ENCODE peak calls at places on chromosomes 3 and 15, in five cellular contexts. One of them, this sample, is unnamed.

GRCh38 chr3:49534581-49535495 is 19.4 kb upstream of the BSN start:
- DNase-seq in substantia nigra: peak
- DNase-seq in left lung: no peak
- DNase-seq in HL-60: no peak
- DNase-seq in hypothalamus: peak
- DNase-seq in this sample: peak

GRCh38 chr15:89774492-89774891 is 1.6 kb upstream of the MESP2 start:
- DNase-seq in hypothalamus: no peak
- DNase-seq in left lung: no peak
- DNase-seq in HL-60: no peak
- DNase-seq in substantia nigra: no peak
- DNase-seq in this sample: no peak

GRCh38 chr3:36482880-36483279 is 102.6 kb downstream of the STAC start:
- DNase-seq in substantia nigra: peak
- DNase-seq in hypothalamus: no peak
- DNase-seq in left lung: peak
- DNase-seq in HL-60: no peak
- DNase-seq in this sample: no peak

GRCh38 chr3:194280777-194281176 is 70.4 kb downstream of the CPN2 start:
- DNase-seq in hypothalamus: no peak
- DNase-seq in HL-60: no peak
- DNase-seq in substantia nigra: no peak
- DNase-seq in left lung: no peak
- DNase-seq in this sample: no peak

GRCh38 chr15:40591310-40591845 is 2.7 kb upstream of the KNL1 start:
- DNase-seq in hypothalamus: no peak
- DNase-seq in substantia nigra: no peak
- DNase-seq in HL-60: no peak
- DNase-seq in left lung: no peak
- DNase-seq in this sample: no peak

GRCh38 chr3:154862265-154862664 is 217.9 kb upstream of the MME start:
- DNase-seq in substantia nigra: no peak
- DNase-seq in hypothalamus: no peak
- DNase-seq in left lung: no peak
- DNase-seq in HL-60: no peak
- DNase-seq in this sample: no peak

GRCh38 chr3:65950340-65951326 is 88.1 kb downstream of the MAGI1 start:
- DNase-seq in HL-60: no peak
- DNase-seq in hypothalamus: no peak
- DNase-seq in substantia nigra: no peak
- DNase-seq in left lung: no peak
- DNase-seq in this sample: no peak

GRCh38 chr3:193546129-193546528 is 8.6 kb downstream of the ATP13A4 start:
- DNase-seq in hypothalamus: no peak
- DNase-seq in HL-60: no peak
- DNase-seq in substantia nigra: no peak
- DNase-seq in left lung: no peak
- DNase-seq in this sample: no peak

GRCh38 chr3:52036829-52037228 is 19.5 kb downstream of the DUSP7 start:
- DNase-seq in HL-60: no peak
- DNase-seq in substantia nigra: no peak
- DNase-seq in hypothalamus: no peak
- DNase-seq in left lung: no peak
- DNase-seq in this sample: no peak

GRCh38 chr3:122668930-122669730 is 11.5 kb upstream of the PARP14 start:
- DNase-seq in left lung: no peak
- DNase-seq in substantia nigra: no peak
- DNase-seq in hypothalamus: no peak
- DNase-seq in HL-60: no peak
- DNase-seq in this sample: no peak

GRCh38 chr3:133487204-133487603 is 86.3 kb upstream of the CDV3 start:
- DNase-seq in HL-60: no peak
- DNase-seq in left lung: no peak
- DNase-seq in substantia nigra: no peak
- DNase-seq in hypothalamus: no peak
- DNase-seq in this sample: no peak

GRCh38 chr3:59127071-59127470 is 77.2 kb upstream of the CFAP20DC start:
- DNase-seq in HL-60: no peak
- DNase-seq in left lung: no peak
- DNase-seq in hypothalamus: no peak
- DNase-seq in substantia nigra: no peak
- DNase-seq in this sample: no peak

GRCh38 chr3:149274220-149274619 is 52.6 kb upstream of the CP start:
- DNase-seq in HL-60: no peak
- DNase-seq in hypothalamus: no peak
- DNase-seq in substantia nigra: no peak
- DNase-seq in left lung: no peak
- DNase-seq in this sample: no peak

GRCh38 chr3:66593978-66594377 is 93.2 kb upstream of the LRIG1 start:
- DNase-seq in hypothalamus: no peak
- DNase-seq in left lung: no peak
- DNase-seq in substantia nigra: no peak
- DNase-seq in HL-60: no peak
- DNase-seq in this sample: no peak

GRCh38 chr15:71800835-71801745 is 9.3 kb upstream of the NR2E3 start:
- DNase-seq in left lung: no peak
- DNase-seq in hypothalamus: no peak
- DNase-seq in substantia nigra: no peak
- DNase-seq in HL-60: peak
- DNase-seq in this sample: peak

GRCh38 chr15:25173241-25174028 is 218.6 kb downstream of the SNRPN start:
- DNase-seq in left lung: peak
- DNase-seq in substantia nigra: no peak
- DNase-seq in hypothalamus: no peak
- DNase-seq in HL-60: no peak
- DNase-seq in this sample: no peak

GRCh38 chr15:48266029-48266428 is 59.9 kb downstream of the SLC12A1 start:
- DNase-seq in substantia nigra: no peak
- DNase-seq in left lung: no peak
- DNase-seq in hypothalamus: no peak
- DNase-seq in HL-60: no peak
- DNase-seq in this sample: no peak

GRCh38 chr15:48634934-48635333 is 10.6 kb downstream of the FBN1 start:
- DNase-seq in hypothalamus: no peak
- DNase-seq in HL-60: no peak
- DNase-seq in left lung: no peak
- DNase-seq in substantia nigra: no peak
- DNase-seq in this sample: no peak

GRCh38 chr15:74006774-74007639 is 12.5 kb downstream of the PML start:
- DNase-seq in left lung: no peak
- DNase-seq in hypothalamus: no peak
- DNase-seq in substantia nigra: no peak
- DNase-seq in HL-60: no peak
- DNase-seq in this sample: no peak

GRCh38 chr3:188900421-188900941 is 271.3 kb upstream of the TPRG1 start:
- DNase-seq in substantia nigra: no peak
- DNase-seq in HL-60: no peak
- DNase-seq in left lung: no peak
- DNase-seq in hypothalamus: no peak
- DNase-seq in this sample: no peak

GRCh38 chr3:146972726-146973125 is 367.6 kb upstream of the PLSCR5 start:
- DNase-seq in hypothalamus: no peak
- DNase-seq in HL-60: no peak
- DNase-seq in left lung: no peak
- DNase-seq in substantia nigra: no peak
- DNase-seq in this sample: no peak

GRCh38 chr3:194158942-194159439 is 23.0 kb downstream of the HES1 start:
- DNase-seq in substantia nigra: no peak
- DNase-seq in left lung: no peak
- DNase-seq in hypothalamus: no peak
- DNase-seq in HL-60: no peak
- DNase-seq in this sample: no peak

GRCh38 chr3:13207578-13207922 is 134.3 kb upstream of the IQSEC1 start:
- DNase-seq in HL-60: no peak
- DNase-seq in hypothalamus: no peak
- DNase-seq in substantia nigra: no peak
- DNase-seq in left lung: peak
- DNase-seq in this sample: no peak

GRCh38 chr3:43615133-43615532 is 6.7 kb downstream of the ANO10 start:
- DNase-seq in left lung: no peak
- DNase-seq in substantia nigra: no peak
- DNase-seq in hypothalamus: no peak
- DNase-seq in HL-60: no peak
- DNase-seq in this sample: no peak

GRCh38 chr15:78420220-78420619 is 17.8 kb upstream of the IREB2 start:
- DNase-seq in substantia nigra: no peak
- DNase-seq in hypothalamus: no peak
- DNase-seq in HL-60: peak
- DNase-seq in left lung: no peak
- DNase-seq in this sample: no peak

GRCh38 chr3:160154033-160154432 is 71.2 kb upstream of the C3orf80 start:
- DNase-seq in left lung: no peak
- DNase-seq in HL-60: no peak
- DNase-seq in hypothalamus: no peak
- DNase-seq in substantia nigra: no peak
- DNase-seq in this sample: no peak

GRCh38 chr3:51684971-51685751 is 14.1 kb downstream of the TEX264 start:
- DNase-seq in substantia nigra: no peak
- DNase-seq in left lung: peak
- DNase-seq in hypothalamus: no peak
- DNase-seq in HL-60: no peak
- DNase-seq in this sample: no peak

GRCh38 chr15:89566141-89566540 is 9.1 kb upstream of the TICRR start:
- DNase-seq in left lung: no peak
- DNase-seq in HL-60: no peak
- DNase-seq in hypothalamus: no peak
- DNase-seq in substantia nigra: no peak
- DNase-seq in this sample: no peak

GRCh38 chr3:71997066-71997653 is 212.2 kb upstream of the PROK2 start:
- DNase-seq in HL-60: no peak
- DNase-seq in left lung: no peak
- DNase-seq in hypothalamus: no peak
- DNase-seq in substantia nigra: no peak
- DNase-seq in this sample: no peak

GRCh38 chr3:156605686-156606605 is 51.0 kb upstream of the SSR3 start:
- DNase-seq in hypothalamus: peak
- DNase-seq in substantia nigra: peak
- DNase-seq in HL-60: peak
- DNase-seq in left lung: peak
- DNase-seq in this sample: no peak

GRCh38 chr3:51836606-51837005 is 24.8 kb upstream of the IQCF2 start:
- DNase-seq in HL-60: no peak
- DNase-seq in substantia nigra: no peak
- DNase-seq in hypothalamus: no peak
- DNase-seq in left lung: no peak
- DNase-seq in this sample: no peak

GRCh38 chr3:50356553-50356952 is 2.8 kb downstream of the TMEM115 start:
- DNase-seq in HL-60: peak
- DNase-seq in substantia nigra: no peak
- DNase-seq in hypothalamus: no peak
- DNase-seq in left lung: peak
- DNase-seq in this sample: no peak

GRCh38 chr15:27250223-27250622 is 279.2 kb downstream of the GABRG3 start:
- DNase-seq in HL-60: no peak
- DNase-seq in left lung: no peak
- DNase-seq in substantia nigra: no peak
- DNase-seq in hypothalamus: no peak
- DNase-seq in this sample: no peak

GRCh38 chr15:77476999-77477398 is 56.3 kb downstream of the HMG20A start:
- DNase-seq in HL-60: no peak
- DNase-seq in substantia nigra: no peak
- DNase-seq in hypothalamus: no peak
- DNase-seq in left lung: no peak
- DNase-seq in this sample: no peak